ENCODE peak calls at places on chromosomes 4 and X, in five cellular contexts. X is NT2/D1, S is PC-3, Q is heart left ventricle, U is aorta. T is an unnamed sample.

GRCh38 chr4:88630756-88631155 is 38.5 kb downstream of the HERC3 start:
- DNase-seq in Q (no peak), U (no peak), S (peak; percentile 77), X (no peak), T (peak; percentile 78)

GRCh38 chr4:101126044-101126443 is 221.3 kb downstream of the PPP3CA start:
- DNase-seq in X (no peak), Q (no peak), U (no peak), S (no peak), T (peak; percentile 79)

GRCh38 chr4:94403735-94404134 is 48.0 kb upstream of the PDLIM5 start:
- DNase-seq in U (peak; percentile 59), S (no peak), Q (no peak), X (no peak), T (no peak)

GRCh38 chr4:4590496-4590895 is 48.6 kb upstream of the STX18 start:
- DNase-seq in U (no peak), Q (no peak), S (peak; percentile 39), X (no peak), T (peak; percentile 41)

GRCh38 chr4:55079451-55080173 is 45.8 kb downstream of the KDR start:
- DNase-seq in S (no peak), Q (no peak), U (no peak), X (no peak), T (peak; percentile 22)

GRCh38 chr4:142414336-142414945 is 431.7 kb downstream of the INPP4B start:
- DNase-seq in X (no peak), U (no peak), S (no peak), Q (no peak), T (no peak)

GRCh38 chrX:120813982-120814381 is 61.7 kb downstream of the CT47B1 start:
- DNase-seq in S (no peak), X (peak; percentile 52), Q (no peak), U (no peak), T (no peak)

GRCh38 chr4:40622913-40623312 is 6.8 kb downstream of the RBM47 start:
- DNase-seq in X (no peak), Q (no peak), S (peak; percentile 92), U (no peak), T (no peak)

GRCh38 chr4:10697071-10697470 is 12.5 kb upstream of the CLNK start:
- DNase-seq in X (no peak), Q (no peak), S (no peak), U (no peak), T (no peak)

GRCh38 chr4:173370130-173370476 is 651 bp upstream of the SAP30 start:
- DNase-seq in U (peak; percentile 84), Q (peak; percentile 77), S (no peak), X (no peak), T (no peak)

GRCh38 chr4:38308728-38309315 is 348.6 kb downstream of the PTTG2 start:
- DNase-seq in X (no peak), Q (no peak), U (no peak), S (peak; percentile 77), T (no peak)

GRCh38 chr4:48798117-48798516 is 18.0 kb upstream of the FRYL start:
- DNase-seq in Q (no peak), X (no peak), S (no peak), U (no peak), T (no peak)

DNA sequence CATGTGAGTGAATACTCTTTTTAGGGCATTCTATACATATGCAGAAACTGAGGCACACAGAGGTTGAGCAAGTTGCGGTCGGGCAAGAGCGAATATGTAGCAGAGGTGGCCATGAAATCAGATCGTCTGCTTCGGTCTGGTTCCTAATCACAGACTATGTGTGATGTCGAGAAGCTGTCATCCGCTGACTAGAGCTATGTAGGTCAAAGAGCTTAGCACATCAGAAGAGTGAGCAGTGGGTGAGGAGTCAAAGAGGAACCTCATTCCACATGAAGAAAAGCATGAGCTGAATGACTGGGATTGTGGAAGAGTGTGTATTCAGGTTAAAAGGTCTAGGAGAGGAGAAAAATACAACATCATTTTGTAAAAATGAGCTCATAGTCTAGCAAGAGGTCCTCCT is 19.0 kb downstream of the GAB3 start:
- DNase-seq in U (no peak), X (no peak), S (peak; percentile 55), Q (no peak), T (peak; percentile 65)
- H3K4me1 ChIP-seq in U (peaks cover 3% of the 10 kb centered on the region), X (no peaks in the 10 kb centered on the region), S (peaks cover 63% of the 10 kb centered on the region), Q (peaks cover 77% of the 10 kb centered on the region), T (peaks cover 36% of the 10 kb centered on the region)

DNA sequence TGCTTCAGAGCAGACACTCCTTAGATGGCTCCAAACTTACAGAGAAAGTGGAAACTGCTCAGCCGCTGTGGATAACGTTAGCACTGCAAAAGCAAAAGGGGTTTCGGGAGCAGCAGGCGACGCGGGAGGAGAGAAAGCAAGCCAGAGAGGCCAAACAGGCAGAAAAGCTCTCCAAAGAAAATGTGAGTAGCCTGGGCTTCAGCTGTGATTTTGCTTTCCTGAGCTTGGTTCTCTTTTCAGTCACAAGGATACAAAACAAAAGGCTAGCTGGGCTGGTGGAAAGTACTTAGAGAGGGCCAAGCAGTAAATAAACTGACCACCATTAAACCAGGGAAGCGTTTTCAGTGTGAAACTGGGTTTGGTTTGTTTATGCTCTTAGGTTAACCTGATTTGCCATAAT is 63.9 kb downstream of the AASDH start:
- DNase-seq in S (no peak), X (no peak), Q (no peak), U (no peak), T (no peak)
- H3K4me1 ChIP-seq in S (no peaks in the 10 kb centered on the region), X (no peaks in the 10 kb centered on the region), Q (no peaks in the 10 kb centered on the region), U (no peaks in the 10 kb centered on the region), T (no peaks in the 10 kb centered on the region)

GRCh38 chr4:7700665-7701064 is 239.0 kb downstream of the AFAP1 start:
- DNase-seq in U (no peak), S (no peak), Q (no peak), X (no peak), T (no peak)
- H3K4me1 ChIP-seq in U (no peaks in the 10 kb centered on the region), S (no peaks in the 10 kb centered on the region), Q (no peaks in the 10 kb centered on the region), X (peaks cover 24% of the 10 kb centered on the region), T (no peaks in the 10 kb centered on the region)

GRCh38 chr4:152259866-152260265 is 276.0 kb downstream of the FBXW7 start:
- DNase-seq in Q (no peak), S (peak; percentile 81), X (no peak), U (no peak), T (peak; percentile 93)

GRCh38 chr4:152258391-152258790 is 277.5 kb downstream of the FBXW7 start:
- DNase-seq in U (no peak), X (no peak), Q (no peak), S (no peak), T (no peak)

GRCh38 chr4:152256996-152257395 is 278.9 kb downstream of the FBXW7 start:
- DNase-seq in S (no peak), U (no peak), Q (no peak), X (no peak), T (no peak)

GRCh38 chr4:152257601-152258066 is 278.3 kb downstream of the FBXW7 start:
- DNase-seq in U (no peak), Q (no peak), X (no peak), S (peak; percentile 48), T (no peak)

DNA sequence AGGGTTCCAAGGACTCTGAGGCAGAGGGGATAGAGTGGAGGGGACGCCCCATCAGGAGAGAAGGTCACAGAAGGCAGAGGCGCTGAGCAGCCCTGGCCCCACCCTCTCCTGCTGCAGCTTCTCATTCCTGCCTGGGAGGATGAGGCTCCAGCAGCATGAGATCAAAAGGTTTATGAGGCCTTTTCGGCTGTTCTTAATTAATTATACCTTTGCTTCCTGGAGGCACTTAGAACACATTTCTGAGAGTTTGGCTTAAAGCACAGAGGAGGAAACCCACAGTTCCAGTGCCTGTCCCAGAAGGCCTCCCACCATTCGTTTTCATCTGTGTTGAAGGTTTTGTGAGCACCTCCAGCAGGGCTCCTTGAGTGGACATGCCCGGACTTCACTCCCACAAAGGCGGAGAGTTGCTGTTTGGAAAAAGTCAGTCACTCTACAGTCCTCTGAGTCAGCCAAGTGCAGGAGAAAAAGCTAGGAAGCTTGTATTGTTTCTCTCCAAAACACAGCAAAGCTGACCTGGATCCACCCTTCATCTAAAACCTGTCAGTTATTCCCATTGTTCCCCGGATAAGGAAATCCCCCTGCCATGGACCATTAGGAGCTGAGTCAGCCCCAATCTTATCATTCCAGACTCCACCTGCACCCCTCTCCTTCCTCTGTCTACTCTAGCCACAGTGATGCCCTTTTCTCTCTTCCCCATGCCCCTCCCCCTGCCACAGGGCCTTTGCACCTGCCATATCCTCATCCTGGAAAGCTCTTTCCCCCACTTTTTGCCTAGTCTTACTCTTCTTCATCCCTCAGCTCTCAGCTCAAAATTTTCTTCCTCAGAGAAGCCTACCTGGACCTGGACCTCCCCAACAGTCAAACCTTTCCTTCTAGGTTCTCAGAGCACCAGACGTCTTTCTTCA is 276.8 kb downstream of the FBXW7 start:
- DNase-seq in Q (no peak), U (no peak), S (peak; percentile 68), X (no peak), T (peak; percentile 93)
- H3K4me1 ChIP-seq in Q (peaks cover 9% of the 10 kb centered on the region), U (no peaks in the 10 kb centered on the region), S (peaks cover 43% of the 10 kb centered on the region), X (no peaks in the 10 kb centered on the region), T (no peaks in the 10 kb centered on the region)

GRCh38 chr4:181684310-181684709 is 558.9 kb upstream of the TENM3 start:
- DNase-seq in S (no peak), Q (no peak), X (no peak), U (no peak), T (peak; percentile 76)
- H3K4me1 ChIP-seq in S (no peaks in the 10 kb centered on the region), Q (no peaks in the 10 kb centered on the region), X (no peaks in the 10 kb centered on the region), U (no peaks in the 10 kb centered on the region), T (no peaks in the 10 kb centered on the region)

GRCh38 chr4:185020863-185021761 is 2.8 kb downstream of the HELT start:
- DNase-seq in X (no peak), S (no peak), Q (no peak), U (no peak), T (no peak)
- H3K4me1 ChIP-seq in X (peaks cover 4% of the 10 kb centered on the region), S (no peaks in the 10 kb centered on the region), Q (peaks cover 7% of the 10 kb centered on the region), U (no peaks in the 10 kb centered on the region), T (no peaks in the 10 kb centered on the region)

DNA sequence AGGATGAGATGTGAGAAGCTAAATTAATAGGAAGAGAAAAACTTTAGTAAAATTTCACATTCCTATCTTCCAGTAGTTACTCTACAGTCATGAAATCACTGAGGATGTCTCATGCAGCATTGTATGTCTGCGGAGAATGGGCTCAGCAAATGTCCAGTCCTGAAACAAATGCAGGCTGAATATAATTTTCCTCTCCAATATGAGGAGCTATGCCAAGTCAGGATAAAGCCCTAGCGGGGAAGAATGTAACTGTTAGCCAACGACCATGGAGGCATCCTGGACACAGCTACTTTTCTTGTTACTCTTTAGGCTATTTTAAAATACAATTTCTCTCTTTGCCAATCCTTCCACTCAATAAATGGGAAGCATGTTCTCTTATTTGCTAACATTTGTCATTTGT is 127.7 kb downstream of the PRKX start:
- DNase-seq in S (no peak), X (no peak), Q (no peak), U (no peak), T (no peak)
- H3K4me1 ChIP-seq in S (no peaks in the 10 kb centered on the region), X (no peaks in the 10 kb centered on the region), Q (no peaks in the 10 kb centered on the region), U (no peaks in the 10 kb centered on the region), T (no peaks in the 10 kb centered on the region)

DNA sequence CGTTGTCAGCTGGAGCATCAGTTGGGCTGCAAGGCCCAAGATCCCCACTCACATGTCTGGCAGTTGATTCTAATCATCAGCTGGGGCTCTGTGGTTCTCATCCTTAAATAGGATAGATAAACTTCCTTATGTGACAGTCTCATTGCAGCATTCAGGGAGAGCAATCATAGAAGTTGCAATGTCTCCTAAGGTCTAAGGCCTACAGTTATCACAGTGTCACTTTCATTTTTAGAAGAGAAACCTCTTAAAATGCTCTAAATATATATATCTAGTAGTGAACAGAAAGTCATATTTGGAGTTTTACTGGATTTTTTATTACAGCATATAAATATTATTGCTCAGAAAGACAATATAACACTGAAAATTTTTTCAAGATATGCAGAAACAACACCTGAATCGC is 226.0 kb upstream of the PPP1R2C start:
- DNase-seq in U (no peak), X (no peak), S (no peak), Q (no peak), T (no peak)
- H3K4me1 ChIP-seq in U (no peaks in the 10 kb centered on the region), X (no peaks in the 10 kb centered on the region), S (no peaks in the 10 kb centered on the region), Q (no peaks in the 10 kb centered on the region), T (no peaks in the 10 kb centered on the region)